ENCODE peak calls at places on chromosomes 2 and 18, in five cellular contexts. One of them, this sample, is unnamed.

GRCh38 chr18:49685231-49685942 is 123.5 kb downstream of the LIPG start:
- DNase-seq in pons: no peak
- DNase-seq in NT2/D1: no peak
- DNase-seq in NCI-H345: no peak
- DNase-seq in RWPE1: no peak
- DNase-seq in this sample: no peak

GRCh38 chr2:23106232-23106631 is 278.7 kb upstream of the KLHL29 start:
- DNase-seq in RWPE1: no peak
- DNase-seq in NT2/D1: no peak
- DNase-seq in NCI-H345: no peak
- DNase-seq in pons: no peak
- DNase-seq in this sample: no peak

GRCh38 chr18:50947899-50948298 is 19.9 kb upstream of the ELAC1 start:
- DNase-seq in pons: no peak
- DNase-seq in NCI-H345: no peak
- DNase-seq in NT2/D1: no peak
- DNase-seq in RWPE1: peak
- DNase-seq in this sample: no peak

GRCh38 chr2:118123561-118124232 is 35.4 kb downstream of the INSIG2 start:
- DNase-seq in NT2/D1: no peak
- DNase-seq in pons: no peak
- DNase-seq in NCI-H345: no peak
- DNase-seq in RWPE1: peak
- DNase-seq in this sample: no peak

GRCh38 chr2:64291181-64291580 is 147.0 kb upstream of the PELI1 start:
- DNase-seq in RWPE1: peak
- DNase-seq in NCI-H345: no peak
- DNase-seq in NT2/D1: no peak
- DNase-seq in pons: no peak
- DNase-seq in this sample: no peak

GRCh38 chr18:77059294-77059916 is 73.2 kb downstream of the MBP start:
- DNase-seq in NCI-H345: peak
- DNase-seq in pons: peak
- DNase-seq in NT2/D1: no peak
- DNase-seq in RWPE1: peak
- DNase-seq in this sample: peak

GRCh38 chr2:63792523-63792922 is 49.2 kb upstream of the UGP2 start:
- DNase-seq in RWPE1: peak
- DNase-seq in pons: no peak
- DNase-seq in NCI-H345: no peak
- DNase-seq in NT2/D1: no peak
- DNase-seq in this sample: no peak

GRCh38 chr2:95264626-95265025 is 9.6 kb upstream of the PROM2 start:
- DNase-seq in pons: peak
- DNase-seq in RWPE1: no peak
- DNase-seq in NCI-H345: no peak
- DNase-seq in NT2/D1: no peak
- DNase-seq in this sample: no peak

GRCh38 chr18:63523660-63524059 is 18.5 kb upstream of the SERPINB12 start:
- DNase-seq in NCI-H345: no peak
- DNase-seq in NT2/D1: no peak
- DNase-seq in RWPE1: no peak
- DNase-seq in pons: no peak
- DNase-seq in this sample: no peak

GRCh38 chr18:43719264-43719795 is 442.0 kb upstream of the SYT4 start:
- DNase-seq in NT2/D1: no peak
- DNase-seq in pons: no peak
- DNase-seq in NCI-H345: no peak
- DNase-seq in RWPE1: no peak
- DNase-seq in this sample: no peak

GRCh38 chr2:19178175-19178574 is 180.2 kb downstream of the OSR1 start:
- DNase-seq in pons: no peak
- DNase-seq in NCI-H345: no peak
- DNase-seq in RWPE1: no peak
- DNase-seq in NT2/D1: no peak
- DNase-seq in this sample: no peak

GRCh38 chr18:57220485-57220884 is 73.6 kb downstream of the BOD1L2 start:
- DNase-seq in pons: no peak
- DNase-seq in NT2/D1: no peak
- DNase-seq in RWPE1: no peak
- DNase-seq in NCI-H345: no peak
- DNase-seq in this sample: no peak

GRCh38 chr18:74742573-74742972 is 144.9 kb downstream of the ZNF407 start:
- DNase-seq in NT2/D1: no peak
- DNase-seq in pons: no peak
- DNase-seq in NCI-H345: no peak
- DNase-seq in RWPE1: no peak
- DNase-seq in this sample: no peak

GRCh38 chr2:222651721-222652420 is 4.0 kb downstream of the FARSB start:
- DNase-seq in NCI-H345: no peak
- DNase-seq in NT2/D1: no peak
- DNase-seq in RWPE1: no peak
- DNase-seq in pons: no peak
- DNase-seq in this sample: no peak